ENCODE peak calls at places on chromosome 12, in four cellular contexts. One of them, this sample, is unnamed.

GRCh38 chr12:49838973-49839633 is 3.8 kb downstream of the BCDIN3D start:
- DNase-seq in stomach: no peak
- DNase-seq in HCT116: peak; percentile 22
- DNase-seq in GM12878: no peak
- DNase-seq in this sample: no peak

GRCh38 chr12:124142395-124143005 is 152.4 kb upstream of the RFLNA start:
- DNase-seq in stomach: no peak
- DNase-seq in GM12878: no peak
- DNase-seq in HCT116: no peak
- DNase-seq in this sample: no peak

GRCh38 chr12:65472079-65472478 is 193.6 kb downstream of the MSRB3 start:
- DNase-seq in HCT116: no peak
- DNase-seq in stomach: no peak
- DNase-seq in GM12878: no peak
- DNase-seq in this sample: no peak

GRCh38 chr12:47216150-47216677 is 136.5 kb upstream of the AMIGO2 start:
- DNase-seq in HCT116: no peak
- DNase-seq in stomach: no peak
- DNase-seq in GM12878: peak; percentile 74
- DNase-seq in this sample: no peak

GRCh38 chr12:120649442-120650248 is 9.2 kb downstream of the CABP1 start:
- DNase-seq in GM12878: no peak
- DNase-seq in stomach: no peak
- DNase-seq in HCT116: no peak
- DNase-seq in this sample: no peak

GRCh38 chr12:60465060-60465459 is 869.2 kb downstream of the SLC16A7 start:
- DNase-seq in HCT116: no peak
- DNase-seq in GM12878: no peak
- DNase-seq in stomach: no peak
- DNase-seq in this sample: no peak

GRCh38 chr12:3273409-3273853 is 196.3 kb downstream of the TSPAN9 start:
- DNase-seq in stomach: no peak
- DNase-seq in HCT116: peak; percentile 7
- DNase-seq in GM12878: no peak
- DNase-seq in this sample: no peak

GRCh38 chr12:622420-622819 is 40.8 kb downstream of the NINJ2 start:
- DNase-seq in HCT116: no peak
- DNase-seq in stomach: no peak
- DNase-seq in GM12878: no peak
- DNase-seq in this sample: no peak

GRCh38 chr12:53964315-53964713 is 8.6 kb upstream of the HOXC11 start:
- DNase-seq in HCT116: no peak
- DNase-seq in GM12878: no peak
- DNase-seq in stomach: no peak
- DNase-seq in this sample: no peak

GRCh38 chr12:22625671-22626251 is 790 bp downstream of the ETNK1 start:
- DNase-seq in HCT116: peak; percentile 16
- DNase-seq in GM12878: peak; percentile 11
- DNase-seq in stomach: peak; percentile 28
- DNase-seq in this sample: peak; percentile 40

GRCh38 chr12:47318963-47319362 is 239.2 kb upstream of the AMIGO2 start:
- DNase-seq in stomach: no peak
- DNase-seq in HCT116: no peak
- DNase-seq in GM12878: no peak
- DNase-seq in this sample: no peak

GRCh38 chr12:19234171-19234704 is 104.7 kb downstream of the PLEKHA5 start:
- DNase-seq in HCT116: no peak
- DNase-seq in stomach: no peak
- DNase-seq in GM12878: no peak
- DNase-seq in this sample: no peak

GRCh38 chr12:37666069-37666781 is 650.3 kb upstream of the ALG10B start:
- DNase-seq in stomach: no peak
- DNase-seq in HCT116: no peak
- DNase-seq in GM12878: no peak
- DNase-seq in this sample: no peak

GRCh38 chr12:27462851-27463250 is 16.3 kb downstream of the SMCO2 start:
- DNase-seq in GM12878: no peak
- DNase-seq in HCT116: no peak
- DNase-seq in stomach: no peak
- DNase-seq in this sample: no peak

GRCh38 chr12:104524026-104524425 is 67.3 kb downstream of the CHST11 start:
- DNase-seq in HCT116: no peak
- DNase-seq in stomach: no peak
- DNase-seq in GM12878: no peak
- DNase-seq in this sample: no peak

GRCh38 chr12:85155791-85156190 is 119.6 kb downstream of the LRRIQ1 start:
- DNase-seq in HCT116: peak; percentile 31
- DNase-seq in stomach: no peak
- DNase-seq in GM12878: no peak
- DNase-seq in this sample: no peak

GRCh38 chr12:115338566-115339294 is 654.8 kb upstream of the TBX3 start:
- DNase-seq in stomach: no peak
- DNase-seq in HCT116: no peak
- DNase-seq in GM12878: peak; percentile 67
- DNase-seq in this sample: no peak

GRCh38 chr12:46217686-46218508 is 50.9 kb downstream of the SLC38A1 start:
- DNase-seq in stomach: peak; percentile 34
- DNase-seq in HCT116: no peak
- DNase-seq in GM12878: peak; percentile 90
- DNase-seq in this sample: no peak

GRCh38 chr12:54561164-54561563 is 11.8 kb downstream of the PDE1B start:
- DNase-seq in stomach: no peak
- DNase-seq in HCT116: no peak
- DNase-seq in GM12878: no peak
- DNase-seq in this sample: no peak

GRCh38 chr12:127555071-127555470 is 711.9 kb upstream of the TMEM132C start:
- DNase-seq in stomach: no peak
- DNase-seq in GM12878: no peak
- DNase-seq in HCT116: no peak
- DNase-seq in this sample: no peak

GRCh38 chr12:111446631-111447570 is 41.2 kb downstream of the SH2B3 start:
- DNase-seq in stomach: peak; percentile 17
- DNase-seq in GM12878: no peak
- DNase-seq in HCT116: no peak
- DNase-seq in this sample: no peak

GRCh38 chr12:101604132-101604531 is 9.4 kb downstream of the MYBPC1 start:
- DNase-seq in HCT116: no peak
- DNase-seq in stomach: no peak
- DNase-seq in GM12878: peak; percentile 7
- DNase-seq in this sample: no peak

GRCh38 chr12:111748195-111748803 is 18.4 kb upstream of the ALDH2 start:
- DNase-seq in stomach: no peak
- DNase-seq in HCT116: no peak
- DNase-seq in GM12878: no peak
- DNase-seq in this sample: no peak

GRCh38 chr12:39144613-39145061 is 239.2 kb upstream of the CPNE8 start:
- DNase-seq in stomach: no peak
- DNase-seq in HCT116: no peak
- DNase-seq in GM12878: no peak
- DNase-seq in this sample: no peak

GRCh38 chr12:3530548-3530947 is 39.5 kb downstream of the PRMT8 start:
- DNase-seq in stomach: no peak
- DNase-seq in GM12878: no peak
- DNase-seq in HCT116: no peak
- DNase-seq in this sample: no peak

GRCh38 chr12:100675432-100675831 is 101.9 kb downstream of the GAS2L3 start:
- DNase-seq in HCT116: no peak
- DNase-seq in stomach: no peak
- DNase-seq in GM12878: no peak
- DNase-seq in this sample: no peak

GRCh38 chr12:64877363-64878004 is 53.0 kb downstream of the TBC1D30 start:
- DNase-seq in GM12878: peak; percentile 78
- DNase-seq in stomach: no peak
- DNase-seq in HCT116: no peak
- DNase-seq in this sample: no peak

GRCh38 chr12:131910302-131911110 is 16.1 kb downstream of the ULK1 start:
- DNase-seq in HCT116: no peak
- DNase-seq in stomach: no peak
- DNase-seq in GM12878: no peak
- DNase-seq in this sample: no peak

GRCh38 chr12:71456316-71456715 is 16.7 kb downstream of the LGR5 start:
- DNase-seq in stomach: no peak
- DNase-seq in GM12878: no peak
- DNase-seq in HCT116: no peak
- DNase-seq in this sample: no peak

GRCh38 chr12:70417121-70417520 is 51.0 kb downstream of the KCNMB4 start:
- DNase-seq in HCT116: no peak
- DNase-seq in GM12878: no peak
- DNase-seq in stomach: no peak
- DNase-seq in this sample: no peak

GRCh38 chr12:21894792-21895392 is 46.3 kb downstream of the ABCC9 start:
- DNase-seq in GM12878: no peak
- DNase-seq in stomach: no peak
- DNase-seq in HCT116: no peak
- DNase-seq in this sample: no peak

GRCh38 chr12:90067791-90068190 is 359.2 kb upstream of the ATP2B1 start:
- DNase-seq in GM12878: no peak
- DNase-seq in stomach: no peak
- DNase-seq in HCT116: no peak
- DNase-seq in this sample: no peak

GRCh38 chr12:28253175-28253641 is 63.0 kb downstream of the CCDC91 start:
- DNase-seq in GM12878: peak; percentile 49
- DNase-seq in stomach: no peak
- DNase-seq in HCT116: no peak
- DNase-seq in this sample: no peak

GRCh38 chr12:39467432-39467870 is 24.5 kb upstream of the KIF21A start:
- DNase-seq in GM12878: peak; percentile 36
- DNase-seq in HCT116: no peak
- DNase-seq in stomach: no peak
- DNase-seq in this sample: no peak

GRCh38 chr12:91379051-91379775 is 196.6 kb upstream of the DCN start:
- DNase-seq in HCT116: no peak
- DNase-seq in stomach: no peak
- DNase-seq in GM12878: no peak
- DNase-seq in this sample: no peak

GRCh38 chr12:91380651-91381050 is 198.0 kb upstream of the DCN start:
- DNase-seq in HCT116: no peak
- DNase-seq in GM12878: no peak
- DNase-seq in stomach: no peak
- DNase-seq in this sample: no peak

GRCh38 chr12:91382081-91382543 is 199.5 kb upstream of the DCN start:
- DNase-seq in GM12878: peak; percentile 54
- DNase-seq in stomach: peak; percentile 87
- DNase-seq in HCT116: peak; percentile 66
- DNase-seq in this sample: peak; percentile 76

GRCh38 chr12:91383106-91383505 is 200.5 kb upstream of the DCN start:
- DNase-seq in GM12878: no peak
- DNase-seq in HCT116: no peak
- DNase-seq in stomach: no peak
- DNase-seq in this sample: no peak

GRCh38 chr12:91381309-91381804 is 198.7 kb upstream of the DCN start:
- DNase-seq in HCT116: no peak
- DNase-seq in stomach: peak; percentile 48
- DNase-seq in GM12878: peak; percentile 20
- DNase-seq in this sample: peak; percentile 30
- H3K4me3 ChIP-seq in HCT116: no peak overlapping the region
- H3K4me3 ChIP-seq in stomach: peak overlapping the region; percentile 49
- H3K4me3 ChIP-seq in GM12878: peak overlapping the region; percentile 68
- H3K4me3 ChIP-seq in this sample: peak overlapping the region; percentile 51

GRCh38 chr12:98644433-98644711 is 216 bp downstream of the IKBIP start:
- DNase-seq in stomach: peak; percentile 28
- DNase-seq in GM12878: no peak
- DNase-seq in HCT116: peak; percentile 27
- DNase-seq in this sample: peak; percentile 21
- TF ChIP-seq POLR2AphosphoS5 in stomach: no peak
- TF ChIP-seq POLR2AphosphoS5 in GM12878: no peak
- TF ChIP-seq POLR2AphosphoS5 in HCT116: no peak
- TF ChIP-seq POLR2AphosphoS5 in this sample: no peak

DNA sequence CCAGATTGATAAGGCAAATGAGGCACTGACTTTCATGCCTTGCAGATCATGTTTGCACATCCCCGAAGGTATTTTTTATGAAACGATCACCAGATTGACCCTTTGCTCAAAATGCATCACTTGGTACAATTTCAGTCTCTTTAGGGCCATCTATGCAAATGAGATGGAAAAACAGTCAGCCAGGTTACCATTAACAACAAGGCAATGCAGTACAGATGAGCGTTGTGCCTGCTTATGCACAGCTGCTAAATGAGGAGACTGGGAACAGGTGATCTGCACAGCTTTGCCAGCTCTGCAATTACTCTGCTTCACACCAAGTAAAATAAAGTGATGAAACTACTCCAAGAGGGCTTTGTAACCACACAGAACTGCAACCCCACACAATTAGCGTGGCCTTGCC is 26.1 kb upstream of the PLEKHG7 start:
- DNase-seq in stomach: no peak
- DNase-seq in HCT116: no peak
- DNase-seq in GM12878: no peak
- DNase-seq in this sample: no peak
- TF ChIP-seq POLR2A in stomach: no peak
- TF ChIP-seq POLR2A in HCT116: no peak
- TF ChIP-seq POLR2A in GM12878: no peak
- TF ChIP-seq POLR2A in this sample: no peak

GRCh38 chr12:15001733-15002471 is 29.1 kb downstream of the PDE6H start:
- DNase-seq in GM12878: no peak
- DNase-seq in stomach: peak; percentile 34
- DNase-seq in HCT116: no peak
- DNase-seq in this sample: peak; percentile 37
- H3K4me3 ChIP-seq in GM12878: no peak overlapping the region
- H3K4me3 ChIP-seq in stomach: no peak overlapping the region
- H3K4me3 ChIP-seq in HCT116: no peak overlapping the region
- H3K4me3 ChIP-seq in this sample: peak overlapping the region; percentile 48

GRCh38 chr12:58925111-58925732 is 4.9 kb upstream of the LRIG3 start:
- DNase-seq in GM12878: no peak
- DNase-seq in HCT116: no peak
- DNase-seq in stomach: no peak
- DNase-seq in this sample: no peak
- TF ChIP-seq POLR2AphosphoS5 in GM12878: no peak
- TF ChIP-seq POLR2AphosphoS5 in HCT116: no peak
- TF ChIP-seq POLR2AphosphoS5 in stomach: peak; percentile 80
- TF ChIP-seq POLR2AphosphoS5 in this sample: no peak

GRCh38 chr12:32679091-32679909 is at the start of gene DNM1L:
- DNase-seq in HCT116: peak; percentile 92
- DNase-seq in GM12878: peak; percentile 79
- DNase-seq in stomach: peak; percentile 94
- DNase-seq in this sample: peak; percentile 91
- TF ChIP-seq POLR2A in HCT116: peak; percentile 83
- TF ChIP-seq POLR2A in GM12878: peak; percentile 94
- TF ChIP-seq POLR2A in stomach: no peak
- TF ChIP-seq POLR2A in this sample: no peak

GRCh38 chr12:122148657-122149056 is 25.4 kb downstream of the IL31 start:
- DNase-seq in GM12878: no peak
- DNase-seq in stomach: no peak
- DNase-seq in HCT116: no peak
- DNase-seq in this sample: no peak
- H3K4me3 ChIP-seq in GM12878: no peak overlapping the region
- H3K4me3 ChIP-seq in stomach: no peak overlapping the region
- H3K4me3 ChIP-seq in HCT116: no peak overlapping the region
- H3K4me3 ChIP-seq in this sample: no peak overlapping the region